ENCODE peak calls at places on chromosome 17, in eight cellular contexts. B is activated CD8-positive, alpha-beta T cell treated with anti-CD3 and anti-CD28 coated beads for 36 hours; Z is non-pigmented ciliary epithelial cell; X is T-helper 2 cell; E is mucosa of gallbladder; M is ELR; W is NCI-H1105; I is upper lobe of right lung. T is an unnamed sample.

GRCh38 chr17:82096709-82097186 is 1.3 kb downstream of the FASN start:
- DNase-seq in B (no peak), Z (no peak), X (no peak), E (no peak), M (no peak), W (no peak), I (no peak), T (no peak)

GRCh38 chr17:5874486-5874885 is 195.7 kb upstream of the WSCD1 start:
- DNase-seq in B (no peak), Z (no peak), X (no peak), E (no peak), M (no peak), W (no peak), I (no peak), T (no peak)

GRCh38 chr17:74525781-74526288 is 5.4 kb downstream of the CD300LB start:
- DNase-seq in B (no peak), Z (no peak), X (no peak), E (no peak), M (no peak), W (no peak), I (no peak), T (no peak)

GRCh38 chr17:82275326-82275725 is 1.8 kb upstream of the CSNK1D start:
- DNase-seq in B (no peak), Z (no peak), X (no peak), E (no peak), M (no peak), W (no peak), I (no peak), T (no peak)

GRCh38 chr17:78529871-78530670 is 47.1 kb downstream of the DNAH17 start:
- DNase-seq in B (no peak), Z (no peak), X (no peak), E (no peak), M (no peak), W (peak; percentile 91), I (peak; percentile 84), T (no peak)

GRCh38 chr17:30278032-30278431 is 13.7 kb downstream of the BLMH start:
- DNase-seq in B (peak; percentile 11), Z (peak; percentile 35), X (no peak), E (no peak), M (peak; percentile 52), W (no peak), I (no peak), T (no peak)

GRCh38 chr17:13833921-13834320 is 232.2 kb upstream of the HS3ST3A1 start:
- DNase-seq in B (no peak), Z (peak; percentile 35), X (no peak), E (no peak), M (no peak), W (no peak), I (no peak), T (no peak)

GRCh38 chr17:1590031-1590746 is 27.6 kb upstream of the PITPNA start:
- DNase-seq in B (peak; percentile 42), Z (peak; percentile 68), X (no peak), E (peak; percentile 55), M (peak; percentile 91), W (no peak), I (no peak), T (peak; percentile 60)

GRCh38 chr17:3959295-3959899 is 4.8 kb downstream of the ATP2A3 start:
- DNase-seq in B (peak; percentile 33), Z (no peak), X (no peak), E (peak; percentile 44), M (peak; percentile 84), W (peak; percentile 77), I (no peak), T (no peak)